ENCODE peak calls at places on chromosomes 12 and 14, in four cellular contexts. O, M, R and D are unnamed samples.

GRCh38 chr14:35390577-35391387 is 13.8 kb downstream of the NFKBIA start:
- DNase-seq in O (no peak), M (no peak), R (no peak), D (no peak)

GRCh38 chr12:116490481-116490880 is 68.7 kb upstream of the MAP1LC3B2 start:
- DNase-seq in O (no peak), M (no peak), R (no peak), D (no peak)

GRCh38 chr12:110373025-110373876 is 30.3 kb downstream of the ANAPC7 start:
- DNase-seq in O (peak), M (no peak), R (no peak), D (peak)

GRCh38 chr14:28608438-28608837 is 158.1 kb upstream of the FOXG1 start:
- DNase-seq in O (no peak), M (no peak), R (no peak), D (no peak)

GRCh38 chr14:94372021-94372605 is 16.3 kb downstream of the SERPINA1 start:
- DNase-seq in O (no peak), M (no peak), R (peak), D (no peak)

GRCh38 chr12:9933966-9934365 is 1.8 kb upstream of the CLEC2A start:
- DNase-seq in O (no peak), M (no peak), R (no peak), D (no peak)

GRCh38 chr14:104753528-104754212 is 723 bp downstream of the SIVA1 start:
- DNase-seq in O (peak), M (peak), R (no peak), D (no peak)

GRCh38 chr14:59098377-59098776 is 90.1 kb upstream of the DAAM1 start:
- DNase-seq in O (no peak), M (no peak), R (no peak), D (no peak)

GRCh38 chr12:98644433-98644711 is 216 bp downstream of the IKBIP start:
- DNase-seq in O (peak), M (no peak), R (no peak), D (no peak)

GRCh38 chr14:54730156-54730961 is 163.4 kb downstream of the SAMD4A start:
- DNase-seq in O (no peak), M (no peak), R (no peak), D (no peak)

GRCh38 chr12:57218030-57218853 is 1.6 kb downstream of the NXPH4 start:
- DNase-seq in O (no peak), M (no peak), R (no peak), D (no peak)

GRCh38 chr12:63821781-63822251 is 22.7 kb upstream of the SRGAP1 start:
- DNase-seq in O (no peak), M (no peak), R (no peak), D (peak)

GRCh38 chr12:16984484-16984883 is 378.5 kb upstream of the LMO3 start:
- DNase-seq in O (no peak), M (no peak), R (no peak), D (no peak)

GRCh38 chr12:96427269-96427729 is 27.1 kb upstream of the CDK17 start:
- DNase-seq in O (peak), M (no peak), R (no peak), D (no peak)

GRCh38 chr14:37036669-37037341 is 135.6 kb downstream of the SLC25A21 start:
- DNase-seq in O (no peak), M (no peak), R (no peak), D (no peak)

GRCh38 chr12:92128612-92129011 is 17.0 kb downstream of the BTG1 start:
- DNase-seq in O (no peak), M (no peak), R (no peak), D (no peak)

GRCh38 chr12:57133916-57134315 is 5.6 kb downstream of the LRP1 start:
- DNase-seq in O (peak), M (no peak), R (no peak), D (no peak)

GRCh38 chr12:7934560-7935463 is 1.2 kb downstream of the SLC2A3 start:
- DNase-seq in O (no peak), M (no peak), R (no peak), D (no peak)

GRCh38 chr14:85248881-85249635 is 280.9 kb upstream of the FLRT2 start:
- DNase-seq in O (peak), M (no peak), R (no peak), D (peak)

GRCh38 chr12:24066865-24067264 is 117.4 kb upstream of the SOX5 start:
- DNase-seq in O (no peak), M (no peak), R (no peak), D (no peak)

GRCh38 chr12:49301759-49302158 is 6.8 kb downstream of the PRPH start:
- DNase-seq in O (no peak), M (no peak), R (no peak), D (no peak)

GRCh38 chr12:7121324-7121723 is 7.4 kb downstream of the RBP5 start:
- DNase-seq in O (no peak), M (no peak), R (no peak), D (no peak)

GRCh38 chr12:48510111-48510510 is 15.3 kb upstream of the OR8S1 start:
- DNase-seq in O (no peak), M (no peak), R (no peak), D (no peak)

GRCh38 chr12:78194448-78194847 is 363.8 kb downstream of the NAV3 start:
- DNase-seq in O (no peak), M (no peak), R (no peak), D (no peak)

GRCh38 chr12:6166808-6167207 is 33.4 kb upstream of the CD9 start:
- DNase-seq in O (no peak), M (no peak), R (no peak), D (no peak)

GRCh38 chr14:31303654-31304053 is 96.1 kb upstream of the HECTD1 start:
- DNase-seq in O (no peak), M (no peak), R (no peak), D (no peak)

GRCh38 chr12:118330421-118331018 is 42.2 kb downstream of the TAOK3 start:
- DNase-seq in O (no peak), M (no peak), R (no peak), D (no peak)

GRCh38 chr14:61653507-61653906 is 41.8 kb upstream of the HIF1A start:
- DNase-seq in O (peak), M (no peak), R (peak), D (peak)

GRCh38 chr12:125890983-125891382 is 825.7 kb downstream of the AACS start:
- DNase-seq in O (no peak), M (no peak), R (no peak), D (no peak)

GRCh38 chr14:23121401-23121800 is 2.3 kb upstream of the CEBPE start:
- DNase-seq in O (peak), M (no peak), R (no peak), D (peak)

GRCh38 chr12:69071091-69071370 is 138.1 kb upstream of the CPM start:
- DNase-seq in O (no peak), M (no peak), R (no peak), D (no peak)

GRCh38 chr12:120468846-120469449 is 600 bp downstream of the SRSF9 start:
- DNase-seq in O (peak), M (no peak), R (no peak), D (peak)

GRCh38 chr14:96052541-96053105 is 13.5 kb downstream of the C14orf132 start:
- DNase-seq in O (no peak), M (no peak), R (no peak), D (no peak)

GRCh38 chr14:68735836-68736235 is 57.0 kb downstream of the ZFP36L1 start:
- DNase-seq in O (no peak), M (no peak), R (no peak), D (no peak)

GRCh38 chr12:91215940-91216454 is 33.4 kb upstream of the DCN start:
- DNase-seq in O (peak), M (no peak), R (no peak), D (no peak)

GRCh38 chr12:82411561-82412230 is 53.4 kb downstream of the METTL25 start:
- DNase-seq in O (no peak), M (no peak), R (no peak), D (no peak)
- H3K27ac ChIP-seq in O (no peak), M (no peak), R (no peak), D (no peak)

GRCh38 chr14:50814161-50814560 is 16.8 kb downstream of the NIN start:
- DNase-seq in O (no peak), M (no peak), R (no peak), D (no peak)
- H3K27ac ChIP-seq in O (no peak), M (no peak), R (no peak), D (no peak)

DNA sequence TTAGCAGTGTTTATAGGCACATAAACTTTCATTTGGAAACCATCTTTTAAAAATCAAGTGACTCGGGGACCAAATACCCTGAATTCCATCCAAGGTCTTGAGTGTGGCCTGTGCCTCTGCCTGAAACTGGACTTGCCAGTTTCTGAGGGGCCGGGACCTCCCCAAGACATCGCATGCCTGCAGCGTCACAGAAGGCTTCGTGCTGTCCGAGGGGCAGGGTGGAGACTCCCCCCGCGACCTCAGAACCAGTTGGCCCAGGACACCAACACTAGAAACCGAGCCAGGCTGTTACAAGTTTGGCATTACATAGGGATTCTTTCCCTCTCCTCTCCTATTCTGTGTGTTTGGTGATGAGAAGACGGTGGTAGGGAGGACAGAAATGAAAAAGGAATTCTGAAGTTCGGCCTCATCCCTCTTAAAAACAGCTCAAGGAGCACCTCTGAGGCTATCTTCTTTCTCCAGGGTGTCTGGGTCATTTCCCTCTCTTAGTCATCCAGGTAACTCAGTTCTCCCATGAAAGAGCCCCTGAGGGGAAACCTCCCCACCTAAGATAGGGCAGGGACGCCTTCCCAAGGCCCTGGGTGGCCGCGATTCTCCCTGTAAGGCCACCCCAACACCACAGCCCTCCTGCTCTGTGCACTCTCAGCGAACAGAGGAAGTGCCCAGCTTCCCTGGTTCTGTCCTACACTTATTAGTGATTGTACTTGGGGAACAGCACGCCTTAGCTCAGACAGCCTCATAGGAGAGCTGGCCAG is 93.9 kb downstream of the BCL11B start:
- DNase-seq in O (no peak), M (no peak), R (no peak), D (no peak)
- H3K27ac ChIP-seq in O (no peak), M (no peak), R (no peak), D (peak)

DNA sequence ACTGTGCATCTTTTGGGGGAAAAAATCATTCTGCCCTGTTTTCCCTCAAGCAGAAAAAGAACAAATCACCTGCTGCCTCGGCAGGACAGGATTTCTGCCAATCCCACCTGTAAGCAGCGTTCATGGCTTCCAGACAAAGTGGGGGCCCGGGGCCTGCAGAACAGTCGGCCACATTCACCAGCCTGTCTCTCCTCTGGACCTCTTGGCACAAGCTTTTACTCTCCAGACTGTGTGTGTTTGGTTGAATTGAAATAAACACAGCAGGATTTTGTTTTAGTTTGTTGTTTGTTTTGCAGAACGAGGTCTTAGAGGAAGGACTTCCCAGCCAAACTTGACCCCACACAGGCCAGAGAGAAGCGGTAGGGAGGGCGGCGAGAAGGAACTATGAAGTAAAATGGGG is 41.7 kb upstream of the FOS start:
- DNase-seq in O (no peak), M (no peak), R (no peak), D (no peak)
- H3K27ac ChIP-seq in O (peak), M (no peak), R (peak), D (peak)

GRCh38 chr12:61758661-61759060 is 501.5 kb upstream of the USP15 start:
- DNase-seq in O (no peak), M (no peak), R (no peak), D (no peak)
- H3K27ac ChIP-seq in O (no peak), M (no peak), R (no peak), D (no peak)

GRCh38 chr12:113151655-113152054 is 2.1 kb downstream of the CFAP73 start:
- DNase-seq in O (no peak), M (no peak), R (no peak), D (no peak)

GRCh38 chr12:113155060-113155459 is 5.5 kb downstream of the CFAP73 start:
- DNase-seq in O (no peak), M (no peak), R (no peak), D (no peak)

GRCh38 chr12:113154351-113154973 is 4.9 kb downstream of the CFAP73 start:
- DNase-seq in O (no peak), M (no peak), R (no peak), D (no peak)

GRCh38 chr12:113152196-113152834 is 2.8 kb downstream of the CFAP73 start:
- DNase-seq in O (no peak), M (no peak), R (no peak), D (no peak)

GRCh38 chr12:113152835-113153814 is 3.6 kb downstream of the CFAP73 start:
- DNase-seq in O (peak), M (peak), R (peak), D (peak)
- H3K27ac ChIP-seq in O (no peak), M (no peak), R (no peak), D (no peak)

GRCh38 chr12:29104495-29104894 is 44.6 kb upstream of the FAR2 start:
- DNase-seq in O (no peak), M (peak), R (no peak), D (no peak)
- H3K27ac ChIP-seq in O (no peak), M (peak), R (no peak), D (no peak)

GRCh38 chr12:75814856-75815754 is 216.5 kb downstream of the PHLDA1 start:
- DNase-seq in O (no peak), M (no peak), R (no peak), D (no peak)
- H3K27ac ChIP-seq in O (peak), M (no peak), R (no peak), D (no peak)